ENCODE peak calls at places on chromosomes 11 and 22, in eight cellular contexts. W, J, B, G, U, D, R and O are unnamed samples.

GRCh38 chr11:5712507-5712906 is 22.9 kb downstream of the TRIM22 start:
- DNase-seq in W (no peak), J (no peak), B (no peak), G (peak), U (no peak), D (no peak), R (no peak), O (no peak)

GRCh38 chr11:106471273-106471672 is 393.8 kb downstream of the AASDHPPT start:
- DNase-seq in W (peak), J (no peak), B (no peak), G (no peak), U (no peak), D (no peak), R (no peak), O (no peak)

GRCh38 chr11:22674470-22675426 is 8.3 kb downstream of the GAS2 start:
- DNase-seq in W (no peak), J (no peak), B (no peak), G (no peak), U (no peak), D (no peak), R (no peak), O (no peak)

GRCh38 chr11:71201231-71201630 is 51.1 kb downstream of the SHANK2 start:
- DNase-seq in W (no peak), J (no peak), B (no peak), G (no peak), U (no peak), D (no peak), R (no peak), O (no peak)

GRCh38 chr11:94400839-94401772 is at the start of gene GPR83:
- DNase-seq in W (no peak), J (no peak), B (no peak), G (no peak), U (peak), D (peak), R (no peak), O (peak)

GRCh38 chr11:1388763-1389102 is 1.0 kb upstream of the BRSK2 start:
- DNase-seq in W (no peak), J (no peak), B (no peak), G (no peak), U (peak), D (no peak), R (no peak), O (no peak)

GRCh38 chr11:6604081-6604626 is 580 bp downstream of the ILK start:
- DNase-seq in W (peak), J (peak), B (peak), G (no peak), U (peak), D (peak), R (no peak), O (peak)

GRCh38 chr11:95135155-95135554 is 45.5 kb downstream of the ENDOD1 start:
- DNase-seq in W (peak), J (no peak), B (no peak), G (no peak), U (no peak), D (no peak), R (no peak), O (no peak)

GRCh38 chr11:12167098-12167999 is 57.0 kb downstream of the MICAL2 start:
- DNase-seq in W (peak), J (no peak), B (no peak), G (peak), U (no peak), D (no peak), R (no peak), O (no peak)

GRCh38 chr11:61961570-61962212 is 5.7 kb downstream of the FTH1 start:
- DNase-seq in W (peak), J (no peak), B (peak), G (no peak), U (no peak), D (no peak), R (no peak), O (no peak)

GRCh38 chr11:113090716-113091577 is 129.7 kb downstream of the NCAM1 start:
- DNase-seq in W (no peak), J (no peak), B (no peak), G (no peak), U (no peak), D (no peak), R (no peak), O (no peak)

GRCh38 chr11:75403037-75403436 is 3.7 kb downstream of the RPS3 start:
- DNase-seq in W (no peak), J (no peak), B (no peak), G (no peak), U (no peak), D (no peak), R (no peak), O (no peak)

GRCh38 chr22:44500623-44501022 is 2.6 kb upstream of the RTL6 start:
- DNase-seq in W (no peak), J (no peak), B (no peak), G (no peak), U (no peak), D (no peak), R (no peak), O (no peak)

GRCh38 chr11:37613031-37613430 is 1015.0 kb upstream of the RAG2 start:
- DNase-seq in W (no peak), J (no peak), B (no peak), G (no peak), U (no peak), D (no peak), R (no peak), O (no peak)

GRCh38 chr22:37082251-37082650 is 27.3 kb downstream of the TMPRSS6 start:
- DNase-seq in W (no peak), J (no peak), B (no peak), G (no peak), U (no peak), D (no peak), R (no peak), O (no peak)

GRCh38 chr22:29029202-29030000 is 32.2 kb downstream of the C22orf31 start:
- DNase-seq in W (no peak), J (no peak), B (no peak), G (no peak), U (no peak), D (no peak), R (no peak), O (no peak)

GRCh38 chr11:61587541-61587941 is 6.7 kb upstream of the SYT7 start:
- DNase-seq in W (peak), J (no peak), B (peak), G (no peak), U (peak), D (no peak), R (no peak), O (peak)

GRCh38 chr11:76231339-76231738 is 25.0 kb upstream of the WNT11 start:
- DNase-seq in W (no peak), J (no peak), B (no peak), G (no peak), U (no peak), D (no peak), R (no peak), O (no peak)

GRCh38 chr11:68354181-68354872 is 41.9 kb downstream of the LRP5 start:
- DNase-seq in W (peak), J (no peak), B (peak), G (peak), U (no peak), D (peak), R (peak), O (no peak)

GRCh38 chr11:133934599-133935550 is 21.9 kb downstream of the IGSF9B start:
- DNase-seq in W (peak), J (no peak), B (no peak), G (peak), U (no peak), D (peak), R (no peak), O (no peak)

GRCh38 chr22:30015846-30016245 is 64.4 kb upstream of the HORMAD2 start:
- DNase-seq in W (peak), J (no peak), B (no peak), G (no peak), U (no peak), D (no peak), R (no peak), O (no peak)

GRCh38 chr11:12770966-12771597 is 96.9 kb downstream of the TEAD1 start:
- DNase-seq in W (no peak), J (no peak), B (no peak), G (no peak), U (no peak), D (no peak), R (no peak), O (no peak)

GRCh38 chr11:94895971-94896370 is 77.4 kb downstream of the CWC15 start:
- DNase-seq in W (peak), J (no peak), B (no peak), G (no peak), U (no peak), D (no peak), R (no peak), O (no peak)

GRCh38 chr11:111454561-111455192 is 57.5 kb downstream of the BTG4 start:
- DNase-seq in W (peak), J (no peak), B (no peak), G (no peak), U (peak), D (peak), R (no peak), O (peak)

GRCh38 chr11:64018310-64018709 is 17.4 kb upstream of the FLRT1 start:
- DNase-seq in W (no peak), J (no peak), B (no peak), G (no peak), U (no peak), D (no peak), R (no peak), O (no peak)

GRCh38 chr22:36027579-36027959 is 1.1 kb downstream of the RBFOX2 start:
- DNase-seq in W (no peak), J (no peak), B (peak), G (no peak), U (no peak), D (no peak), R (no peak), O (no peak)

GRCh38 chr11:105297463-105297862 is 157.9 kb upstream of the CARD18 start:
- DNase-seq in W (peak), J (no peak), B (no peak), G (no peak), U (no peak), D (no peak), R (no peak), O (no peak)

GRCh38 chr11:94030059-94030458 is 8.9 kb downstream of the HEPHL1 start:
- DNase-seq in W (no peak), J (no peak), B (no peak), G (no peak), U (no peak), D (no peak), R (no peak), O (no peak)

GRCh38 chr22:46730568-46731245 is 7.3 kb downstream of the CERK start:
- DNase-seq in W (no peak), J (no peak), B (no peak), G (no peak), U (no peak), D (peak), R (no peak), O (no peak)

GRCh38 chr11:3953327-3953726 is 97.9 kb downstream of the STIM1 start:
- DNase-seq in W (no peak), J (no peak), B (no peak), G (no peak), U (no peak), D (no peak), R (no peak), O (no peak)

GRCh38 chr11:14308114-14308896 is 50.7 kb downstream of the RRAS2 start:
- DNase-seq in W (peak), J (no peak), B (no peak), G (peak), U (no peak), D (no peak), R (peak), O (no peak)

GRCh38 chr11:76380161-76380976 is 563 bp downstream of the THAP12 start:
- DNase-seq in W (peak), J (no peak), B (no peak), G (no peak), U (no peak), D (no peak), R (no peak), O (no peak)

GRCh38 chr11:44226472-44226871 is 83.5 kb downstream of the ALX4 start:
- DNase-seq in W (no peak), J (no peak), B (no peak), G (no peak), U (no peak), D (no peak), R (no peak), O (no peak)

GRCh38 chr22:31843526-31843925 is 89.7 kb downstream of the DEPDC5 start:
- DNase-seq in W (no peak), J (no peak), B (no peak), G (no peak), U (no peak), D (no peak), R (no peak), O (no peak)

GRCh38 chr11:115760528-115760837 is 256.3 kb upstream of the CADM1 start:
- DNase-seq in W (no peak), J (no peak), B (peak), G (no peak), U (no peak), D (no peak), R (no peak), O (no peak)

GRCh38 chr22:50613291-50613981 is 12.8 kb downstream of the MAPK8IP2 start:
- DNase-seq in W (peak), J (no peak), B (peak), G (peak), U (no peak), D (peak), R (no peak), O (no peak)

GRCh38 chr11:76206077-76206326 is 300 bp downstream of the WNT11 start:
- DNase-seq in W (no peak), J (no peak), B (no peak), G (no peak), U (no peak), D (no peak), R (no peak), O (no peak)

GRCh38 chr11:77654770-77655434 is 17.3 kb upstream of the CLNS1A start:
- DNase-seq in W (no peak), J (no peak), B (no peak), G (no peak), U (no peak), D (no peak), R (no peak), O (no peak)

GRCh38 chr11:67267188-67268035 is 1.1 kb downstream of the GRK2 start:
- DNase-seq in W (no peak), J (no peak), B (no peak), G (no peak), U (no peak), D (no peak), R (no peak), O (no peak)
- TF ChIP-seq CTCF in W (no peak), J (no peak), B (no peak), G (no peak), U (no peak), D (no peak), R (no peak), O (no peak)

DNA sequence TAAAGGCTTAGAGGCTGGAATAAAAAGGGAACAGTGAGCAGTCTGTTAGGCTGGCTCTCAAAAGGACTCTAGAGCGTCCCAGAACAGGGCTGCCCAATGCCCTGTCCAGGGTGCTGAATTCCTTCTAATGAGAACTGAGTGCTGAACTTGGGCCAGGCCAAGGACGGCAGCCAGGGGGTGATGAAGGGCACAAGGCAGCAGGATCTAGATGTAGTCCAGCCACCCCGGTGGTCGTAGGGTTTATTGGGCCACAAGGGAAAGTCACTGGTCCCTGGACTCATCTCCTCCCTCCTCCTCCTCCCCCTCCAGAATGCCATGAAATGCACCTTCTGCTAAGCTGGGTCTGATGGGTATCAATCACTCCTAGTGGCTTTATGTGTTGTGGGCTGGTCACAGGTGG is 19.2 kb downstream of the NPTXR start:
- DNase-seq in W (peak), J (no peak), B (peak), G (no peak), U (peak), D (no peak), R (peak), O (peak)
- TF ChIP-seq CTCF in W (peak), J (no peak), B (no peak), G (peak), U (no peak), D (no peak), R (peak), O (peak)

DNA sequence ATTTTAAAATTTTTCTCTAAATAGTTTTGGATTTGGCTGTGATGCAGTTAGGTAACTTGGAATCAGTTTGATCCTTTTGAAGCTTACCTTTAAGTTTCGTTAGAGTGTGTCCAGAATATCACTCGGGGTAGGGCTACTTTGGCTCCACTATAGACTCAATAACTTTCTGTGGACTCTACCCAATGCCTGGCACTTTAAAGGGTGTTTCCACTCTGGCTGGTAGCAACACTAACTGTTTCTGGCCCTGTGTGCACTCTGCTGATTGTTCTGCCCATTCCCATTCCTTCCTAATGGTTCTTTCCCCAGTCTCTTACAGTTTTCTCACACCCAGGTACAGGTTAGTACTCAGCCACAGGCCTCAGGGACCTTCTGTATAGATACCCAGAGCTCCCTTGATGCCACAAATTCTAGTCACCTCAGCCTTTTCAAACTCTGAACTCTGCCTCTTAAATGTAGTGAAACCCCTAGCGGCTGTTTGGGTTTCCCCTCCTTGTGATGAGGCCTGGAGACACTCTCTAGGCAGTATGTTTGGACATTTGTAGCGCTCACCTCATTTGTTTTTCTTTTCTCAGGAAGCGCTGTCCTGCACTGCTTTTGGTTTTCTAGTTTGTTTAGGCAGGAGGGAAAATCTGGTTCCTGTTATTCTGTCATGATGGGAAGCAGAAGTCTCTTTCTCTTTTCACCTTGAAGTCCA is 16.8 kb downstream of the CUL5 start:
- DNase-seq in W (no peak), J (no peak), B (no peak), G (no peak), U (no peak), D (no peak), R (no peak), O (peak)
- TF ChIP-seq CTCF in W (no peak), J (no peak), B (no peak), G (no peak), U (no peak), D (no peak), R (no peak), O (no peak)

DNA sequence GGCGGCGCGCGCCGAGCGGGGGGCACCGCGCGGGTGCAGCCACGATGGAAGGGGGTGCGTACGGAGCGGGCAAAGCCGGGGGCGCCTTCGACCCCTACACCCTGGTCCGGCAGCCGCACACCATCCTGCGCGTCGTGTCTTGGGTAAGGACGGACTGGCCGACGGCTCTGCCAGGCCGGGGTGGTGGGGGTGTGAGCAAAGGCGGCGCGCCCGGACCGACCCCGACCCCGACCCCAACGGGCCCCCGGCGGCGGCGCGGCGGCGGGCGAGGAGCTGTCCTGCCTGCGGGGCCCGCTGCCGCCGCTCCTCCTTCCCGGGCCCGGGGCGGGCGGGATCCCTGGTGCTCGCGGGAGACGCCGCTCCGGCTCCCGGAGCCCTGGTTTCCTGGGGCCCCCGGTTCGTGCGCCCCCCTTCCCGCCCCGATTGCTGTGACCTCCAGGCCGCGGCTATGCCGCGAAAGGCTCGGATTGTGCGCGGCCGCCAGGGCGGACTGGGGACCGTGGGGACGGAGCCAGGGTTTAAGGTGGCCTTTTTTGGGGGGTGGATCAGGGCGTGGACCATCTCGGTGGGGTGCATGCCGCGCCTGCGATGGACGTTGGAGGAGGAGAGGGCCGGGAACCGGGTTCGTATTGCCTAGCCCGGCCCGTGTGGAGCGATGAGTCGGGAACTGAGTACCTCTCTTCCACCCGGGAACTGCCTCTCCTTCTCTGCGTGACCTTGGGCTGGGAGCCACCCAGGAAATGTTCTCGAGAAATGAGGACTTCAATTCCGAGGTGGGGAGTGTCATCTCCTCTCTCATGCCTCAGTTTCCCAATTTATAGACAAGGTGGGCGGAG is at the start of gene SYNGR1:
- DNase-seq in W (no peak), J (peak), B (peak), G (no peak), U (peak), D (peak), R (no peak), O (peak)
- TF ChIP-seq CTCF in W (no peak), J (no peak), B (no peak), G (no peak), U (no peak), D (no peak), R (no peak), O (no peak)